ENCODE peak calls at places on chromosomes 6 and 20, in eight cellular contexts. J is ureter; O is adrenal gland; Z is endothelial cell; C is hypothalamus; U is T-helper 2 cell; Y is CD4-positive, alpha-beta memory T cell; W is epithelial cell of proximal tubule. E is an unnamed sample.

GRCh38 chr6:170048615-170049256 is 242.1 kb downstream of the DLL1 start:
- DNase-seq in J (peak; percentile 61), Z (no peak), C (peak; percentile 35), O (peak; percentile 72), W (no peak), Y (no peak), U (no peak), E (no peak)

GRCh38 chr6:34926655-34927054 is 37.6 kb downstream of the ANKS1A start:
- DNase-seq in W (no peak), J (no peak), Y (no peak), O (no peak), U (no peak), Z (no peak), C (no peak), E (no peak)

GRCh38 chr6:167855825-167856425 is 29.2 kb downstream of the AFDN start:
- DNase-seq in J (no peak), U (no peak), C (no peak), O (no peak), W (no peak), Z (no peak), Y (no peak), E (no peak)

GRCh38 chr6:73079978-73080377 is 145.3 kb downstream of the KHDC1L start:
- DNase-seq in J (no peak), O (no peak), Z (no peak), U (no peak), C (no peak), W (no peak), Y (no peak), E (no peak)

GRCh38 chr6:101226677-101227135 is 166.8 kb upstream of the GRIK2 start:
- DNase-seq in U (no peak), W (no peak), Z (peak; percentile 41), Y (no peak), O (no peak), C (no peak), J (no peak), E (no peak)

GRCh38 chr6:107396226-107396625 is 63.1 kb downstream of the PDSS2 start:
- DNase-seq in C (no peak), Z (no peak), Y (no peak), U (no peak), W (no peak), O (no peak), J (no peak), E (no peak)

GRCh38 chr6:127854009-127854408 is 46.8 kb downstream of the THEMIS start:
- DNase-seq in W (no peak), Y (no peak), U (no peak), J (no peak), C (no peak), O (no peak), Z (no peak), E (no peak)

GRCh38 chr6:142844065-142844755 is 100.8 kb downstream of the HIVEP2 start:
- DNase-seq in O (no peak), W (no peak), J (no peak), C (no peak), Z (no peak), U (no peak), Y (no peak), E (no peak)

GRCh38 chr6:72553531-72554202 is 68.2 kb upstream of the KCNQ5 start:
- DNase-seq in W (peak; percentile 2), C (no peak), U (no peak), J (no peak), Y (no peak), Z (no peak), O (no peak), E (no peak)

GRCh38 chr20:31666258-31667042 is 28.7 kb downstream of the COX4I2 start:
- DNase-seq in U (no peak), C (peak; percentile 49), J (peak; percentile 59), Z (no peak), Y (peak; percentile 67), W (no peak), O (peak; percentile 85), E (no peak)

GRCh38 chr20:23622839-23623343 is 14.9 kb downstream of the CST3 start:
- DNase-seq in C (no peak), W (peak; percentile 78), O (peak; percentile 85), U (no peak), Y (no peak), J (peak; percentile 72), Z (no peak), E (no peak)

GRCh38 chr6:169702640-169703246 is 817 bp downstream of the C6orf120 start:
- DNase-seq in C (no peak), Z (peak; percentile 13), W (no peak), U (peak; percentile 14), O (no peak), Y (peak; percentile 69), J (no peak), E (no peak)

GRCh38 chr6:23522751-23523527 is 603.1 kb upstream of the NRSN1 start:
- DNase-seq in O (peak; percentile 50), Y (no peak), J (no peak), U (no peak), C (no peak), W (no peak), Z (peak; percentile 47), E (no peak)

GRCh38 chr20:47338131-47338628 is 18.3 kb downstream of the ZMYND8 start:
- DNase-seq in Y (no peak), W (no peak), J (no peak), U (no peak), Z (no peak), C (no peak), O (no peak), E (no peak)

GRCh38 chr6:65633516-65633915 is 73.5 kb downstream of the EYS start:
- DNase-seq in C (no peak), J (no peak), U (no peak), Y (no peak), Z (no peak), O (no peak), W (no peak), E (no peak)

GRCh38 chr6:158903801-158904200 is 84.6 kb upstream of the EZR start:
- DNase-seq in C (no peak), W (no peak), U (no peak), Z (no peak), J (no peak), O (no peak), Y (no peak), E (no peak)

GRCh38 chr6:9502991-9503761 is 911.7 kb downstream of the TFAP2A start:
- DNase-seq in U (no peak), W (no peak), O (no peak), C (no peak), Z (no peak), Y (no peak), J (no peak), E (no peak)

GRCh38 chr6:52489881-52490280 is 69.7 kb downstream of the EFHC1 start:
- DNase-seq in Y (no peak), J (no peak), U (no peak), C (no peak), Z (no peak), O (no peak), W (no peak), E (no peak)

E was measured in CMK.